ENCODE peak calls at places on chromosomes 3 and 15, in five cellular contexts. B is CD8-positive, alpha-beta memory T cell; E is fibroblast of mammary gland; G is choroid plexus epithelial cell; N is PC-3. X is an unnamed sample.

GRCh38 chr3:142595951-142596725 is at the start of gene PLS1:
- DNase-seq in B (peak; percentile 78), E (peak; percentile 68), N (peak; percentile 91), G (peak; percentile 82), X (peak; percentile 80)

GRCh38 chr3:121821421-121822199 is 13.2 kb downstream of the IQCB1 start:
- DNase-seq in G (peak; percentile 73), B (no peak), N (no peak), E (no peak), X (peak; percentile 87)

GRCh38 chr3:171654809-171655208 is 155.5 kb downstream of the PLD1 start:
- DNase-seq in G (peak; percentile 50), B (no peak), N (no peak), E (peak; percentile 62), X (peak; percentile 76)

GRCh38 chr15:91956026-91956723 is 102.7 kb downstream of the SLCO3A1 start:
- DNase-seq in E (peak; percentile 43), B (no peak), N (no peak), G (peak; percentile 3), X (peak; percentile 65)

GRCh38 chr3:6062226-6063187 is 798.4 kb upstream of the GRM7 start:
- DNase-seq in E (no peak), N (no peak), B (no peak), G (no peak), X (no peak)

GRCh38 chr3:158659454-158660237 is 12.8 kb downstream of the LXN start:
- DNase-seq in B (peak; percentile 25), N (peak; percentile 70), E (peak; percentile 85), G (peak; percentile 89), X (peak; percentile 87)

GRCh38 chr15:79091204-79091867 is 756 bp upstream of the RASGRF1 start:
- DNase-seq in G (peak; percentile 12), E (peak; percentile 18), B (no peak), N (no peak), X (no peak)

GRCh38 chr15:69328739-69329138 is 30.0 kb downstream of the PAQR5 start:
- DNase-seq in G (no peak), B (no peak), N (peak; percentile 74), E (no peak), X (no peak)

GRCh38 chr15:49082960-49083359 is 36.7 kb upstream of the SECISBP2L start:
- DNase-seq in E (peak; percentile 82), G (peak; percentile 76), N (no peak), B (no peak), X (peak; percentile 60)

GRCh38 chr3:182713743-182714517 is 79.4 kb upstream of the ATP11B start:
- DNase-seq in G (peak; percentile 88), B (no peak), E (peak; percentile 76), N (peak; percentile 81), X (peak; percentile 87)

GRCh38 chr3:2923390-2923789 is 186.8 kb downstream of the IL5RA start:
- DNase-seq in B (no peak), N (no peak), G (no peak), E (no peak), X (no peak)

GRCh38 chr3:146598486-146598885 is 6.7 kb downstream of the PLSCR5 start:
- DNase-seq in N (peak; percentile 32), E (peak; percentile 71), G (no peak), B (no peak), X (no peak)

GRCh38 chr3:112604536-112604935 is 36.4 kb downstream of the CCDC80 start:
- DNase-seq in E (peak; percentile 90), N (peak; percentile 73), B (no peak), G (peak; percentile 97), X (peak; percentile 93)

GRCh38 chr15:74240002-74240568 is 4.0 kb downstream of the CCDC33 start:
- DNase-seq in G (peak; percentile 63), E (peak; percentile 60), N (peak; percentile 96), B (no peak), X (peak; percentile 91)

GRCh38 chr3:124230928-124231456 is 239.1 kb upstream of the ROPN1 start:
- DNase-seq in N (no peak), G (no peak), E (no peak), B (no peak), X (no peak)

GRCh38 chr15:52651868-52652267 is 27.3 kb downstream of the ATOSA start:
- DNase-seq in G (peak; percentile 99), N (peak; percentile 71), E (peak; percentile 96), B (peak; percentile 10), X (peak; percentile 96)

GRCh38 chr15:33559207-33559890 is 248.6 kb downstream of the RYR3 start:
- DNase-seq in E (no peak), G (no peak), B (no peak), N (no peak), X (no peak)

GRCh38 chr15:70879386-70879785 is 12.8 kb downstream of the THAP10 start:
- DNase-seq in G (peak; percentile 53), N (peak; percentile 46), E (peak; percentile 92), B (no peak), X (peak; percentile 46)

GRCh38 chr3:184352897-184353545 is 8.4 kb downstream of the CLCN2 start:
- DNase-seq in B (no peak), N (no peak), G (no peak), E (no peak), X (no peak)

GRCh38 chr3:179589143-179589542 is 15.3 kb downstream of the MRPL47 start:
- DNase-seq in G (peak; percentile 62), N (no peak), E (peak; percentile 26), B (no peak), X (peak; percentile 61)

GRCh38 chr3:134801204-134801958 is 6.3 kb downstream of the EPHB1 start:
- DNase-seq in E (no peak), N (no peak), G (no peak), B (no peak), X (no peak)

GRCh38 chr3:138559134-138559533 is 34.9 kb downstream of the CEP70 start:
- DNase-seq in G (no peak), B (no peak), E (no peak), N (no peak), X (no peak)
- H3K4me3 ChIP-seq in G (no peak overlapping the region), B (no peak overlapping the region), E (no peak overlapping the region), N (no peak overlapping the region), X (no peak overlapping the region)

DNA sequence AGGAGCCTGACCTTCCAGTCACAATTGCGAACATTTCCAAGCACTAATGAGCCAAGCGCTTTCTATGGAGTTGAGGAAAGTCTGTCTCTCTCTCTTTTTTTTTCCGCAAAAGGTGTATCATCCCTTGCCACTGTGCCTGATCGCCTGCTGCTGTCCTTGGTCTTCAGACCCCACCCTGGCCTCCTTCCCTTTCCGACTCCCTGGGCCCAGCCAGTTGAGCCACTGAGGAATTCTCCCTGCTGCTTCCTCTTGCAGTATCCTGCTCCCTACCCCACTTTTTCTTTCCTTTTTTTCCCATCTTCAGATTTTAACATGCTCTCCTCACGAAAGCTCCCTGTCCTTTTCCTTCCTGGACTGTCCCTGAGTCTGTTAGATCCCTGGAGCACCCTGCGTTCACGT is 396.5 kb upstream of the C2CD4B start:
- DNase-seq in E (no peak), N (no peak), B (no peak), G (no peak), X (no peak)
- H3K4me3 ChIP-seq in E (no peak overlapping the region), N (no peak overlapping the region), B (no peak overlapping the region), G (no peak overlapping the region), X (no peak overlapping the region)

DNA sequence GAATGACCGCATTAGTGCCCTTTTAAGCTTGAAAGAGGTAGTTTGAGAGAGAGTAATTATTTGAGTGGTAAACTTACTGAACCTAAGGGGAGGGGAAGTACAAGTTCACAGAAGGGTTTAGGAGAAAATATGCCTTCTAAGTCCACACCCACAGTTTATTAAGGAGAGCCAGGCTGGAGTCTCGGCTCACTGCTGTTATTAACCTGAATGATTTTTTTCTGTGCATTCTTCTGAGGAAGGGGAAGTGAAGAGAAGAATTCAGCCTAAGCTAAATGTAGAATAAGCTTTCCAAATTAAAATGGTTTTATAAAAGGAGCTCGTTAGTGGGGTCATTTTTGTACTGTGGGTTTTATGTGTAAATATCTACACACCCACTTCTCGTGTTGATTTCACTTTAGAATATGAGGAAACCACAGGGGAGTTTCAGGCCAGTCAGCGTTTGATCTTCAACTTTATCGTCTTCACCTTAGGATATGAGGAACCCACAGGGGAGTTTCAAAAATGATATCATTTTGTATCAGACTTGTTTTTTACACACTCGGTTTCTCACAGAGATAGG is 1.5 kb downstream of the WHAMM start:
- DNase-seq in N (peak; percentile 10), G (peak; percentile 27), E (no peak), B (peak; percentile 47), X (peak; percentile 10)
- H3K4me3 ChIP-seq in N (peak overlapping the region; percentile 90), G (peak overlapping the region; percentile 98), E (peak overlapping the region; percentile 87), B (peak overlapping the region; percentile 68), X (peak overlapping the region; percentile 83)

DNA sequence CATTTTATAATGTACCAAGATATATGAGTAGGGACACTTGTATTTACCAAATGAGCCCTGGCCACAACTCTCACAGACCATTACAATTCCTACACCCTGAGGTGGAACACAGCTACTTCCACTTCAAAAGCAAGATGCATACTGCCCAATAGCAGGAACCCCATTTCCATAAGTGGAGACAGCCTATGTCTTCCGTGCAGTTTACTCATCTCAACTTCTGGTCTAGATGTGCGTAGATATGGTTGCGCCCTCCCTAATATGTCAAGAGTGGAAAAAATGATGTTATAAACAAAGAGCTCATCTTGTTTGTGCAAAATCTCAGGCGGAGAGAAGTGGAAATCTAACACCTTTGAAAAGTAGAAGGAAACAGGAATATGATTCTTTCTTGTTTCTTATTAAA is 44.6 kb downstream of the RAB27A start:
- DNase-seq in G (no peak), B (no peak), E (no peak), N (no peak), X (no peak)
- H3K4me3 ChIP-seq in G (no peak overlapping the region), B (no peak overlapping the region), E (no peak overlapping the region), N (no peak overlapping the region), X (no peak overlapping the region)

GRCh38 chr3:12193485-12194165 is 34.9 kb upstream of the TIMP4 start:
- DNase-seq in G (peak; percentile 99), B (no peak), E (peak; percentile 100), N (peak; percentile 99), X (peak; percentile 98)
- H3K4me3 ChIP-seq in G (no peak overlapping the region), B (no peak overlapping the region), E (no peak overlapping the region), N (peak overlapping the region; percentile 47), X (no peak overlapping the region)

DNA sequence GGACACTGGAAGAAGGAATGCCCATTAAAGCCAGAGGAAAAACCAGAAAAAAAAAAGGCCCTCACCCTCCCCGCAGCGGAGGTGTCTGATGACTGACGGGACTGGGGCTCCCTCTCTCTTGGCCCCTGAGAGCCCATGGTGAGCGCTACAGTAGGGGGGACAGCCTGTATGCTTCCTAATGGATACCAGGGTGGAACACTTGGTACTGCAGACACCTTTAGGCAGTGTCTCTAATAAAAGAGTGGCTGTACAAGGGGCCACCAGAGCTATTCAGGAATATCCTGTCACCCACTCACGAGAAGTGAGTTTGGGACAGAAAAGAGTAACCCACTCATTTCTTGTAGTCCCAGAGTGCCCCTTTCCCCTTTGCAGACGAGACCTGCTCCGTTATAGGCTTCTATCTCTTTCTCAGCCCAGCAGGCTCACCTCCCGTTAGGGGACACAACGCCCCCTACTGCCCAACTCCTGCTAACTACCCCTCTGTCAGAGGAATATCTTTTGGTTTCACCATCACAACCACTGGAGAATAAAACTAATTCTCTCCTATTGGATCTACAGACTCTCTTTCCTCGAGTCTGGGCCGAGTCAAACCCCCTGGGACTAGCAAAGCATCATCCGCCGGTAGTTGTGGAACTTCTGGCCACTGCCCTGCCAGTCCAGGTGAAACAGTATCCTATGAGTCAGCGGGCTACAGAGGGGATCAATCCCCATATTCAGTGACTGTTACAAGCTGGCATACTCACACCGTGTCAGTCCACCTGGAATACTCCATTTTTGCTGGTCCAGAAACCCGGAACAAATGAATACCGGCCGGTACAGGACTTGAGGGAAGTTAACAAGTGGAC is 40.8 kb downstream of the ZBTB11 start:
- DNase-seq in N (peak; percentile 69), G (peak; percentile 61), B (peak; percentile 51), E (peak; percentile 49), X (peak; percentile 52)
- H3K4me3 ChIP-seq in N (no peak overlapping the region), G (no peak overlapping the region), B (no peak overlapping the region), E (no peak overlapping the region), X (no peak overlapping the region)

X was measured in fibroblast of pulmonary artery.